ENCODE peak calls at places on chromosome 14, in four cellular contexts. One of them, this sample, is unnamed.
A peak's percentile ranks its signal among the peaks of the same experiment; 100 is the strongest.

GRCh38 chr14:52355016-52355430 is 40.9 kb downstream of the PTGER2 start:
- DNase-seq in K562: no peak
- DNase-seq in HepG2: no peak
- DNase-seq in H1: no peak
- DNase-seq in this sample: peak; percentile 44

GRCh38 chr14:105384605-105385321 is 13.6 kb upstream of the TEX22 start:
- DNase-seq in K562: no peak
- DNase-seq in HepG2: no peak
- DNase-seq in H1: no peak
- DNase-seq in this sample: no peak

GRCh38 chr14:96962337-96962736 is 165.2 kb downstream of the VRK1 start:
- DNase-seq in K562: no peak
- DNase-seq in HepG2: no peak
- DNase-seq in H1: no peak
- DNase-seq in this sample: no peak

GRCh38 chr14:71803539-71804260 is 128.5 kb upstream of the RGS6 start:
- DNase-seq in K562: no peak
- DNase-seq in HepG2: no peak
- DNase-seq in H1: no peak
- DNase-seq in this sample: peak; percentile 68

GRCh38 chr14:75303415-75303814 is 24.8 kb downstream of the FOS start:
- DNase-seq in K562: peak; percentile 46
- DNase-seq in HepG2: peak; percentile 66
- DNase-seq in H1: no peak
- DNase-seq in this sample: peak; percentile 82

GRCh38 chr14:100292301-100292775 is 13.9 kb downstream of the SLC25A29 start:
- DNase-seq in K562: no peak
- DNase-seq in HepG2: no peak
- DNase-seq in H1: no peak
- DNase-seq in this sample: no peak

GRCh38 chr14:94132285-94132887 is 3.0 kb upstream of the IFI27L2 start:
- DNase-seq in K562: peak; percentile 25
- DNase-seq in HepG2: peak; percentile 72
- DNase-seq in H1: no peak
- DNase-seq in this sample: peak; percentile 69

GRCh38 chr14:20976291-20976690 is 13.5 kb upstream of the METTL17 start:
- DNase-seq in K562: no peak
- DNase-seq in HepG2: no peak
- DNase-seq in H1: no peak
- DNase-seq in this sample: no peak

GRCh38 chr14:91873476-91874265 is 6.3 kb upstream of the TC2N start:
- DNase-seq in K562: no peak
- DNase-seq in HepG2: no peak
- DNase-seq in H1: no peak
- DNase-seq in this sample: no peak

GRCh38 chr14:70130498-70130897 is 58.3 kb downstream of the SLC8A3 start:
- DNase-seq in K562: no peak
- DNase-seq in HepG2: no peak
- DNase-seq in H1: no peak
- DNase-seq in this sample: no peak

GRCh38 chr14:78700236-78700635 is 530.1 kb downstream of the NRXN3 start:
- DNase-seq in K562: no peak
- DNase-seq in HepG2: no peak
- DNase-seq in H1: no peak
- DNase-seq in this sample: peak; percentile 4

GRCh38 chr14:68089146-68089715 is 269.7 kb downstream of the RAD51B start:
- DNase-seq in K562: no peak
- DNase-seq in HepG2: no peak
- DNase-seq in H1: no peak
- DNase-seq in this sample: peak; percentile 88
- TF ChIP-seq KDM1A in K562: no peak
- TF ChIP-seq KDM1A in HepG2: no peak
- TF ChIP-seq KDM1A in H1: no peak
- TF ChIP-seq KDM1A in this sample: no peak

DNA sequence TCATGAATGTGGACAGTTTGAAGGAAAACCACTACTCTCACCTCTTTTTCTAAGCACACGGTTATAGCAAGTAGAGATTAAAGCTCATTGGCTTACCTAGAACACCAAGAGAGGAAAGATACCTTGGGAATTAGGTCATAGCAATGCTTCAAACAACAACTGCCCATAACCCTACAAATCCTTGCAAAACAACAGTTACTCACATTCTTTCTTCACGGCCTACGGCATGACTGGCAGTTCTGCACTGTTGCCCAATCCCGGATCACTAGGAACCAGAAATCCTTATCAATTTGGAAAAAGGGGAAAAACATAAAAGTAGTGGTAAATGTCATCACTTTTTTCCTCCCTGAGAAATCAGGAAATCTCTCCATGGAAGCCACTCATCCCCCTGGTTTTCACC is 9.6 kb upstream of the ISM2 start:
- DNase-seq in K562: no peak
- DNase-seq in HepG2: peak; percentile 91
- DNase-seq in H1: no peak
- DNase-seq in this sample: peak; percentile 43
- TF ChIP-seq MAFK in K562: no peak
- TF ChIP-seq MAFK in HepG2: no peak
- TF ChIP-seq MAFK in H1: no peak
- TF ChIP-seq MAFK in this sample: peak; percentile 8

DNA sequence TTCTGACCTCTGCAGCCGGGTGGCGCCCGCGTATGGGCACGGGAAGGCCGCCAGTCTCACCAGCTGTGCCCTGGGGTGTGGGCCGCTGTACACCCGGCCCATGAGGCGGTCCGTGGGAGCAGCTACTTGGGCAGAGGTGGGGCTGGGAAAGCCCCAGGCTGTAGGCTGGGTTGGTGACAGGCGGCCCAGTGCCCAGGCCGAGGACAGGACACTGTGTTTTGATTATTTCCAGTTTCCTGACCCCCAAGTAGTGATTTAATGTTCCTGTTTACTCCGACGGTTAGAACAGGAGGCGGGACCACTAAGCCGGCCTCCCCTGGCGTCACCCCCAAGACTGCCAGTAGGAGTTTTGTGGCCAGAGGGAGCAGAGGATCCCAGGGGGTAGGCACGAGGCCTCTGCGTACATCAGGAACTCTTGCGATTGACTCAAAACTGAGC is 42.7 kb upstream of the DIO3 start:
- DNase-seq in K562: no peak
- DNase-seq in HepG2: no peak
- DNase-seq in H1: no peak
- DNase-seq in this sample: no peak
- TF ChIP-seq KDM1A in K562: no peak
- TF ChIP-seq KDM1A in HepG2: no peak
- TF ChIP-seq KDM1A in H1: no peak
- TF ChIP-seq KDM1A in this sample: no peak

GRCh38 chr14:23242076-23242475 is 4.3 kb downstream of the RNF212B start:
- DNase-seq in K562: no peak
- DNase-seq in HepG2: no peak
- DNase-seq in H1: no peak
- DNase-seq in this sample: no peak

GRCh38 chr14:23240661-23241060 is 2.9 kb downstream of the RNF212B start:
- DNase-seq in K562: no peak
- DNase-seq in HepG2: no peak
- DNase-seq in H1: no peak
- DNase-seq in this sample: no peak

GRCh38 chr14:23237772-23238594 is at the start of gene RNF212B:
- DNase-seq in K562: peak; percentile 98
- DNase-seq in HepG2: peak; percentile 80
- DNase-seq in H1: peak; percentile 64
- DNase-seq in this sample: peak; percentile 85
- TF ChIP-seq MAFK in K562: no peak
- TF ChIP-seq MAFK in HepG2: no peak
- TF ChIP-seq MAFK in H1: no peak
- TF ChIP-seq MAFK in this sample: no peak

GRCh38 chr14:36901846-36902245 is 240.2 kb downstream of the PAX9 start:
- DNase-seq in K562: no peak
- DNase-seq in HepG2: no peak
- DNase-seq in H1: no peak
- DNase-seq in this sample: no peak
- TF ChIP-seq KDM1A in K562: no peak
- TF ChIP-seq KDM1A in HepG2: no peak
- TF ChIP-seq KDM1A in H1: no peak
- TF ChIP-seq KDM1A in this sample: no peak

DNA sequence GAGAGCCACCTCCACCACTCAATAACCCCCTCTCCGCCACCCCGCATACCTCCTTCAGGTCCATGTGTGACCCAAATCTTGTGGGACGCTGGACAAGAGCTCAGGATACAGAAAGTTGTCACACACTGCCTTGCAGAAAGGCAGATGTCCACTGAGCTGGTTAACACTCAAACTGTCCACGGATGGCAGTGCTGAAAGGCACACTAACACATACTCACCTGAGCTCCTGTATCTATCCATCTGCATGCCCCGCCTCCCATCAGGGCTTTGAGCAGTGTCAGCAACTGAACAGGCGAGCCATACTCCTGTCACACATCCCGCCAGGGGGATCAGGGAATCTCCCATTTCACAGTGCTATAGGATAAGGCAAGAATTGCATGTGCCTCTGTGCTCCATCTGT is 642.0 kb downstream of the GALC start:
- DNase-seq in K562: no peak
- DNase-seq in HepG2: no peak
- DNase-seq in H1: no peak
- DNase-seq in this sample: no peak
- TF ChIP-seq MAFK in K562: no peak
- TF ChIP-seq MAFK in HepG2: no peak
- TF ChIP-seq MAFK in H1: no peak
- TF ChIP-seq MAFK in this sample: no peak

This sample was measured in A549.